ENCODE peak calls at places on chromosomes 1 and 21, in seven cellular contexts. N, H, T, M, Y, R and I are unnamed samples. For H3K4me1, the result is how much of the 10 kb centered on the place peaks cover.

GRCh38 chr1:154951901-154952657 is 3.8 kb downstream of the PBXIP1 start:
- DNase-seq in N (no peak), H (no peak), T (peak), M (no peak), Y (no peak), R (no peak), I (peak)

GRCh38 chr1:242199861-242200458 is 201.1 kb upstream of the MAP1LC3C start:
- DNase-seq in N (no peak), H (no peak), T (no peak), M (no peak), Y (no peak), R (no peak), I (no peak)

GRCh38 chr1:37567023-37567422 is 10.3 kb downstream of the DNALI1 start:
- DNase-seq in N (no peak), H (no peak), T (no peak), M (no peak), Y (peak), R (no peak), I (no peak)

GRCh38 chr1:231601775-231602674 is 24.6 kb upstream of the DISC1 start:
- DNase-seq in N (no peak), H (no peak), T (no peak), M (no peak), Y (no peak), R (peak), I (no peak)

GRCh38 chr1:151158311-151158710 is 1.9 kb downstream of the TNFAIP8L2 start:
- DNase-seq in N (no peak), H (no peak), T (no peak), M (no peak), Y (no peak), R (no peak), I (no peak)

GRCh38 chr1:174938306-174939000 is 61.3 kb upstream of the CACYBP start:
- DNase-seq in N (no peak), H (no peak), T (no peak), M (no peak), Y (no peak), R (no peak), I (no peak)

GRCh38 chr1:3336641-3337621 is 117.5 kb upstream of the ARHGEF16 start:
- DNase-seq in N (no peak), H (no peak), T (no peak), M (no peak), Y (no peak), R (no peak), I (no peak)

GRCh38 chr1:167103236-167103894 is 9.5 kb downstream of the STYXL2 start:
- DNase-seq in N (no peak), H (no peak), T (no peak), M (no peak), Y (no peak), R (no peak), I (no peak)

GRCh38 chr1:1087351-1088035 is 13.4 kb upstream of the RNF223 start:
- DNase-seq in N (no peak), H (peak), T (no peak), M (no peak), Y (no peak), R (no peak), I (no peak)

GRCh38 chr1:224380003-224380402 is 23.3 kb downstream of the CNIH4 start:
- DNase-seq in N (no peak), H (no peak), T (peak), M (no peak), Y (no peak), R (no peak), I (peak)

GRCh38 chr1:241611063-241611462 is 29.1 kb downstream of the CHML start:
- DNase-seq in N (no peak), H (no peak), T (peak), M (no peak), Y (no peak), R (no peak), I (no peak)

GRCh38 chr1:202237052-202237451 is 43.5 kb downstream of the LGR6 start:
- DNase-seq in N (no peak), H (peak), T (no peak), M (no peak), Y (peak), R (no peak), I (no peak)

GRCh38 chr1:16981269-16981849 is 939 bp upstream of the MFAP2 start:
- DNase-seq in N (no peak), H (no peak), T (no peak), M (no peak), Y (no peak), R (no peak), I (no peak)

GRCh38 chr1:243946253-243946652 is 96.2 kb upstream of the AKT3 start:
- DNase-seq in N (no peak), H (no peak), T (no peak), M (no peak), Y (no peak), R (no peak), I (no peak)

GRCh38 chr1:243730499-243731150 is 119.4 kb downstream of the AKT3 start:
- DNase-seq in N (peak), H (no peak), T (no peak), M (peak), Y (peak), R (no peak), I (no peak)

GRCh38 chr1:173427146-173428054 is 49.7 kb upstream of the PRDX6 start:
- DNase-seq in N (no peak), H (no peak), T (no peak), M (no peak), Y (no peak), R (no peak), I (no peak)

GRCh38 chr1:90706437-90707362 is 10.4 kb downstream of the BARHL2 start:
- DNase-seq in N (no peak), H (peak), T (no peak), M (no peak), Y (no peak), R (no peak), I (no peak)

GRCh38 chr1:87968259-87968955 is 639.7 kb downstream of the LMO4 start:
- DNase-seq in N (peak), H (no peak), T (no peak), M (no peak), Y (peak), R (peak), I (no peak)

GRCh38 chr1:214506972-214507431 is 44.4 kb downstream of the PTPN14 start:
- DNase-seq in N (no peak), H (no peak), T (no peak), M (peak), Y (no peak), R (no peak), I (no peak)

GRCh38 chr1:208291923-208292711 is 47.9 kb upstream of the PLXNA2 start:
- DNase-seq in N (no peak), H (no peak), T (no peak), M (no peak), Y (no peak), R (no peak), I (no peak)

GRCh38 chr1:37410080-37410479 is 64.3 kb upstream of the ZC3H12A start:
- DNase-seq in N (no peak), H (no peak), T (no peak), M (no peak), Y (no peak), R (no peak), I (no peak)

GRCh38 chr1:35851175-35851869 is 31.7 kb upstream of the AGO1 start:
- DNase-seq in N (no peak), H (no peak), T (no peak), M (no peak), Y (no peak), R (no peak), I (no peak)

GRCh38 chr1:6384962-6385672 is 8.4 kb downstream of the ACOT7 start:
- DNase-seq in N (no peak), H (no peak), T (no peak), M (no peak), Y (peak), R (no peak), I (no peak)

GRCh38 chr1:77407738-77408375 is 126.0 kb downstream of the AK5 start:
- DNase-seq in N (no peak), H (no peak), T (no peak), M (no peak), Y (no peak), R (no peak), I (no peak)

GRCh38 chr1:196546272-196547245 is 61.7 kb downstream of the KCNT2 start:
- DNase-seq in N (no peak), H (no peak), T (no peak), M (no peak), Y (no peak), R (no peak), I (no peak)

GRCh38 chr1:177571485-177572076 is 398.3 kb downstream of the SEC16B start:
- DNase-seq in N (no peak), H (no peak), T (no peak), M (peak), Y (no peak), R (no peak), I (no peak)

GRCh38 chr1:113980120-113980519 is 846 bp downstream of the OLFML3 start:
- DNase-seq in N (peak), H (peak), T (no peak), M (peak), Y (peak), R (peak), I (no peak)
- H3K27ac ChIP-seq in N (peak), H (no peak), T (no peak), M (peak), Y (peak), R (peak), I (no peak)

DNA sequence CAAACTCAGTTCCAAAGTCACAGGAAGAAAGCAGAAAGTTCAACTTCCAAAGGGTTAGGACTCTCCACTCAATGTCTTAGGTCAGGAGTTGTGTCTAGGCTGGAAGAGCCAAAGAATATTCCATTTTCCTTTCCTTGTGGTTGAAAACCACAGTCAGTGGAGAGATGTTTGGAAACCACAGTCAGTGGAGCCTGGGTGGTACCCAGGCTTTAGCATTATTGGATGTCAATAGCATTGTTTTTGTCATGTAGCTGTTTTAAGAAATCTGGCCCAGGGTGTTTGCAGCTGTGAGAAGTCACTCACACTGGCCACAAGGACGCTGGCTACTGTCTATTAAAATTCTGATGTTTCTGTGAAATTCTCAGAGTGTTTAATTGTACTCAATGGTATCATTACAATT is 11.7 kb downstream of the ATF3 start:
- DNase-seq in N (no peak), H (no peak), T (no peak), M (no peak), Y (no peak), R (no peak), I (no peak)
- H3K4me1 ChIP-seq in N (under half), H (under half), T (under half), M (under half), Y (under half), R (under half), I (under half)

DNA sequence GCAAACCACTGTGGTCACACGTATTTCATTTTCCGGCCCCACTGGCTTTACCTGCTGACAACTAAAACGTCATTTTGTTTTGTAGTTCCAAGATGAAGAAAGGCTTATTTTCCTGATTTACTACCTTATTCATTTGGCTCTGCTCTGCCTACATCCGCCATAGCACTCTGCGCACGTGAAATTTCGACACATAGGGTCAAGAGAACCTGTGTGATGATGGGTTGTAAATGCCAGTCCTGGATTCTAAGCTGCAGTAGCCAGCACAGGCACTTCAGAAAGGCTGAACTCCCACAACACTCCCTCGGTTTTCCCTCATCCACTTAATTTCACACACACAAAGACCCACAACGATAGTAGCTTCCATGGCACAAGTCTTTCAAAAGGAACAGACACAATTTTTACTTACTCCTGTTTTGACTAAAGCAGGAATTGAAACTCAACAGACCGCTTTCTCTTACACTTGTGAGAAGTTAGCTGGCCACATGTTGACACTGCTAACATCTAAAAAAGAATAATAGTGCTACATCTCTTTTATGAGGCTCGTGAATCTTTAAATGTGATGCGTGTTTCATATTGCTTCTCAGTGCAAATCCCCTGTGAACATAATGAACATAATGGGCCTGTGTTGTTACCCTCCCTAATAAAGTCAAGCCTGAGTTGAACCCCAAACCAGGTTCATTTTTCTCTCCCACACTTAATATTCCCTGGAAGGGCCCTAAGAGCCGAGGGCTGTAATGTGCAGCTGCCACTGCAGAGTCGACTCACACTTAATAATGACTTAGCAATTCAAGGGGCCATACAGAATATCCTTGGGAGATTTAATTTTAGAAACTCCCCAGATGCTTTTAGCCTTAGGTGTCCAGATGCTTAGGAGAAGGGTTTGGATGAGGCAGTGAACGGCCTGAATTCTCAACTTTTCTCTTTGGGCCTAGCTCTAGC is 1.5 kb upstream of the RUNX1 start:
- DNase-seq in N (no peak), H (no peak), T (no peak), M (no peak), Y (peak), R (no peak), I (no peak)
- H3K4me3 ChIP-seq in N (peak), H (no peak), T (no peak), M (no peak), Y (no peak), R (no peak), I (peak)

GRCh38 chr1:43991200-43991475 is 261 bp upstream of the CCDC24 start:
- DNase-seq in N (no peak), H (no peak), T (no peak), M (no peak), Y (no peak), R (no peak), I (no peak)
- H3K27ac ChIP-seq in N (peak), H (peak), T (peak), M (peak), Y (peak), R (peak), I (peak)

GRCh38 chr1:234967121-234967520 is 161.5 kb downstream of the TOMM20 start:
- DNase-seq in N (no peak), H (no peak), T (no peak), M (no peak), Y (peak), R (no peak), I (no peak)
- H3K4me1 ChIP-seq in N (half or more), H (half or more), T (half or more), M (half or more), Y (half or more), R (half or more), I (half or more)

DNA sequence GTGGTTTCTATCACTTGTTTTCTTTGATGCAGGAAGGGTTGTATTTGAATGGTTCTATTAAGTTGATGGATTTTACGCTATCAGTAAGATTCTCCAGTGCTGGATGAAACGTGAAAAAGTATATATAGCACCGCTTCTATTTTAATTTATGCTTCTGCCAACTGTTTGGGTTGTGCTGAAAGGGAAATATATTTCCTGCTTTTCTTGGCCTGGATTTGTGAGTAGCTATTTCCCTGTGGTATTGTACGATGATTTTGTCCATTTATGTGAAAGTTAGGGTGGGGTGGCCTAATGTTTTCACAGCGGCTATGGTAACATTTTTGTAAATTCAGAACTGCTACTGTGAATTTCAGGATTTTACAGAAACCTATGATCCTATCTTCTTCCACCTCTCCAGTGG is 322 bp downstream of the C1orf162 start:
- DNase-seq in N (no peak), H (no peak), T (no peak), M (no peak), Y (no peak), R (no peak), I (no peak)
- H3K4me3 ChIP-seq in N (peak), H (no peak), T (peak), M (peak), Y (peak), R (peak), I (peak)

DNA sequence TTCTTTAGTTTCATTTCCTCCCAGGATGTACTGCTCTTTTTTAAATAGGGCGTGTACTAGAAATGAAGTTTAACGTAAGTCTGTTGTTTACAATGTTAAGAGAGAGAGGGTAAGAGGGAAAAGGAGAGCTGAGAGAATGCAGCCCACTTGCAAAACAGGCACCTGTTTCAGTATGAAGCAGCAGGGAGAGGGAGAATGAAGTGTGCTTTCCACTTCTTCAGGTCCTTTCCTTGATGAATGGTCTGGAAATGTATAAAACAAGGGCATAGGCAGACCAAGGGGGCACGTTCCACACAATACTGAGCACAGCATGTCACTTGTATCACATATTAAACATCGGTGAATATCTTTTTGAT is 2.0 kb downstream of the KCNA3 start:
- DNase-seq in N (no peak), H (no peak), T (peak), M (no peak), Y (no peak), R (no peak), I (no peak)
- H3K27ac ChIP-seq in N (no peak), H (no peak), T (peak), M (peak), Y (no peak), R (no peak), I (peak)

DNA sequence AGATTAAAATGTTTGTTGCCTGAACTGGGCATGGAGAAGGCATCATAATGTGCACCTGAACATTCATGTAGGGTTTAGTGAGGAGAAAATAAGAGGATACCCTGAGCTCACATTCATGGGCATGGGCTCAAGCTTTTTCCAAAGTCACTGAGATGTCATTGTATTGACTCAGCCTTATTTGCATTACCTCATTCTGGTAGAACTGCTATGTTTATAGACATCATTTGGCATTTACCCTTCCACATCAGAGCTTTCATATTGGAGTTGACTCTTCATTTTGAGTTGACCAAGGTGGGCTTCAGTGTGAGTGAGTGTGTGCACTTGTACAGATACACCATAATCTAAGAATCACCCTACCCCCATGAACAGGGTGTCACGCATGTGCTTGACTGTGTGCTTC is 143.2 kb downstream of the PBX1 start:
- DNase-seq in N (no peak), H (no peak), T (no peak), M (no peak), Y (no peak), R (no peak), I (no peak)
- H3K4me1 ChIP-seq in N (half or more), H (under half), T (under half), M (under half), Y (half or more), R (under half), I (under half)

GRCh38 chr1:146034976-146035469 is 13.5 kb upstream of the HJV start:
- DNase-seq in N (no peak), H (no peak), T (no peak), M (no peak), Y (no peak), R (no peak), I (no peak)
- H3K4me3 ChIP-seq in N (peak), H (no peak), T (no peak), M (peak), Y (peak), R (peak), I (no peak)